ENCODE peak calls at places on chromosomes 12 and 14, in five cellular contexts. M is endothelial cell of umbilical vein, K is IMR-90, W is fibroblast of lung, Q is hepatocyte. B is an unnamed sample. For H3K9me3, the result is how much of the 10 kb centered on the place peaks cover.

GRCh38 chr12:124126950-124127349 is 153.9 kb downstream of the ZNF664 start:
- DNase-seq in Q (no peak), K (no peak), M (no peak), W (peak), B (no peak)

GRCh38 chr12:131332224-131332623 is 378.5 kb downstream of the ADGRD1 start:
- DNase-seq in Q (no peak), W (no peak), K (no peak), M (no peak), B (no peak)

GRCh38 chr12:49702676-49703228 is 4.5 kb downstream of the FMNL3 start:
- DNase-seq in W (peak), K (no peak), Q (no peak), M (no peak), B (no peak)

GRCh38 chr12:112116232-112117060 is 7.9 kb upstream of the NAA25 start:
- DNase-seq in Q (peak), W (peak), M (peak), K (peak), B (peak)

GRCh38 chr14:84080961-84081360 is 1449.0 kb upstream of the FLRT2 start:
- DNase-seq in Q (no peak), K (peak), M (peak), W (no peak), B (no peak)

GRCh38 chr12:125208942-125209341 is 143.7 kb downstream of the AACS start:
- DNase-seq in M (no peak), K (no peak), Q (no peak), W (no peak), B (no peak)

GRCh38 chr12:52215587-52216031 is 17.4 kb upstream of the KRT7 start:
- DNase-seq in Q (peak), W (peak), K (peak), M (peak), B (no peak)

GRCh38 chr12:14314801-14315200 is 50.7 kb upstream of the ATF7IP start:
- DNase-seq in Q (no peak), K (no peak), M (no peak), W (no peak), B (peak)

GRCh38 chr14:23559010-23559920 is 3.2 kb downstream of the THTPA start:
- DNase-seq in M (peak), Q (peak), W (peak), K (peak), B (peak)

GRCh38 chr12:62957233-62957953 is 22.4 kb upstream of the PPM1H start:
- DNase-seq in M (no peak), W (no peak), Q (no peak), K (no peak), B (no peak)

GRCh38 chr12:52006726-52007157 is at the start of gene TAMALIN:
- DNase-seq in M (peak), W (peak), K (peak), Q (peak), B (no peak)

GRCh38 chr12:19491863-19492262 is 52.6 kb downstream of the AEBP2 start:
- DNase-seq in M (no peak), Q (no peak), W (no peak), K (no peak), B (no peak)

GRCh38 chr14:54589076-54589475 is 22.1 kb downstream of the SAMD4A start:
- DNase-seq in K (peak), W (peak), M (no peak), Q (no peak), B (no peak)

GRCh38 chr14:75204106-75204505 is 27.7 kb upstream of the TMED10 start:
- DNase-seq in Q (peak), M (no peak), K (no peak), W (peak), B (no peak)

GRCh38 chr12:33555128-33555527 is 115.5 kb upstream of the SYT10 start:
- DNase-seq in Q (no peak), M (no peak), K (no peak), W (no peak), B (no peak)

GRCh38 chr14:70045296-70045695 is 143.5 kb downstream of the SLC8A3 start:
- DNase-seq in W (no peak), K (no peak), M (no peak), Q (no peak), B (no peak)

GRCh38 chr14:103001651-103002396 is 55.5 kb downstream of the CDC42BPB start:
- DNase-seq in Q (no peak), W (no peak), M (no peak), K (no peak), B (peak)

GRCh38 chr14:44962573-44963528 is 861 bp downstream of the TOGARAM1 start:
- DNase-seq in M (peak), K (peak), Q (peak), W (peak), B (peak)

GRCh38 chr14:72826039-72826438 is 67.9 kb downstream of the DPF3 start:
- DNase-seq in K (no peak), W (no peak), M (no peak), Q (no peak), B (no peak)

GRCh38 chr12:96658075-96658474 is 168.7 kb downstream of the CFAP54 start:
- DNase-seq in Q (no peak), M (no peak), K (no peak), W (no peak), B (no peak)

GRCh38 chr12:118439068-118439467 is 62.7 kb downstream of the SUDS3 start:
- DNase-seq in M (no peak), W (no peak), K (no peak), Q (no peak), B (no peak)

GRCh38 chr14:58673722-58674121 is 36.0 kb downstream of the DACT1 start:
- DNase-seq in M (no peak), K (no peak), W (no peak), Q (no peak), B (no peak)

GRCh38 chr12:79127268-79127895 is 262.8 kb downstream of the SYT1 start:
- DNase-seq in W (peak), Q (peak), M (peak), K (peak), B (no peak)

GRCh38 chr14:95098984-95099599 is 58.2 kb downstream of the DICER1 start:
- DNase-seq in W (peak), K (peak), M (peak), Q (peak), B (peak)

GRCh38 chr12:89730060-89730459 is 21.4 kb upstream of the ATP2B1 start:
- DNase-seq in M (no peak), Q (no peak), W (no peak), K (no peak), B (no peak)

GRCh38 chr12:9509464-9510166 is 98.1 kb downstream of the KLRB1 start:
- DNase-seq in W (no peak), M (no peak), Q (no peak), K (peak), B (no peak)

GRCh38 chr12:52139579-52140062 is 52.2 kb downstream of the KRT80 start:
- DNase-seq in K (peak), Q (peak), W (no peak), M (no peak), B (peak)

GRCh38 chr12:22527999-22528398 is 16.3 kb downstream of the C2CD5 start:
- DNase-seq in M (peak), W (peak), K (peak), Q (no peak), B (no peak)

GRCh38 chr12:124395986-124396385 is 101.1 kb downstream of the RFLNA start:
- DNase-seq in Q (no peak), M (no peak), K (no peak), W (no peak), B (no peak)

GRCh38 chr12:89210277-89210676 is 142.0 kb downstream of the DUSP6 start:
- DNase-seq in Q (no peak), K (no peak), W (no peak), M (no peak), B (no peak)

GRCh38 chr12:102050660-102051430 is 10.9 kb downstream of the WASHC3 start:
- DNase-seq in W (no peak), Q (no peak), K (no peak), M (no peak), B (no peak)

GRCh38 chr14:95396221-95396620 is 76.5 kb upstream of the CLMN start:
- DNase-seq in Q (no peak), K (no peak), M (no peak), W (no peak), B (peak)

GRCh38 chr12:49905718-49906314 is 2.1 kb upstream of the FAIM2 start:
- DNase-seq in K (no peak), W (no peak), M (no peak), Q (no peak), B (no peak)

GRCh38 chr12:7373226-7373625 is 69.4 kb downstream of the ACSM4 start:
- DNase-seq in K (no peak), M (no peak), Q (no peak), W (no peak), B (no peak)

GRCh38 chr14:96212140-96212539 is 7.5 kb downstream of the BDKRB2 start:
- DNase-seq in Q (no peak), K (peak), M (no peak), W (no peak), B (no peak)

GRCh38 chr14:104317500-104317805 is 179.1 kb downstream of the KIF26A start:
- DNase-seq in M (no peak), W (no peak), K (no peak), Q (no peak), B (no peak)

GRCh38 chr12:56991319-56991906 is 14.9 kb downstream of the ZBTB39 start:
- DNase-seq in K (no peak), M (peak), Q (no peak), W (no peak), B (no peak)

GRCh38 chr12:80314741-80315140 is 129.3 kb upstream of the PTPRQ start:
- DNase-seq in Q (no peak), W (peak), K (no peak), M (no peak), B (no peak)

DNA sequence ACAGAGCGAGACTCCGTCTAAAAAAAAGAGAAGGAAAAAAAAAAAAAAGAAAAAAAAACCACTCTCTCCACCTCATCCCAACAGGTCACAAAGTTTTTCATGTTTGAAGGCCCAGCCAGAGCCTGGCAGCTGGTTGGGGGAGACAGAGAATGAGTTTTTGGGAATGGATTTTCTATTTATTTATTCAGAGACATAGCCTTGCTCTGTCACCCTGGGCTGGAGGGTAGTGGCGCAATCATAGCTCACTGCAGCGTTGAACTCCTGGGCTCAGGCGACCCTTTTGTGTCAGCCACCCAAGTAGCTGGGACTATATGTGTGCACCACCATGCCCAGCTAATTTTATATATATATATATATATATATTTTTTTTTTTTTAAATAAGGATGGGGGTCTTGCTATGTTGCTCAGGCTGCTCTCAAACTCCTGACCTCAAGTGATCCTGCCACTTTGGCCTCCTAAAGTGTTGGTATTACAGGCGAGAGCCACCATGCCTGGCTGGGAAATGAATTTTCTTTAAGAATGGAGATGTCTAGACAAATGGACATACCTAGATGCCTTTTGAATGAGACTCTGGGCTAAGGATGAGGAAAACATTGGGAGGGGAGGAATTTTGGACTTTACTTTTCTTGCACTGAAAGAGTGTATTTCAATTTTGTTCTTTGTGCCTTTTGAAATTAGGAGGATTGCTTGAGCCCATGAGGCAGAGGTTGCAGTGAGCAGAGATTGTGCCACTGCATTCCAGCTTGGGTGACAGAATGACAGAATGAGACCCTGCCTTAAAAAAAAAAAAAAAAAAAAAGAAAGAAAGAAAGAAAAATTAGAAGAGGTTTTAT is 16.9 kb upstream of the PPP1R1A start:
- DNase-seq in W (no peak), Q (no peak), M (no peak), K (no peak), B (no peak)
- H3K27ac ChIP-seq in W (no peak), Q (no peak), M (no peak), K (no peak), B (no peak)

GRCh38 chr14:79967001-79967400 is 244.3 kb downstream of the DIO2 start:
- DNase-seq in M (no peak), W (peak), Q (no peak), K (peak), B (no peak)

GRCh38 chr14:79971330-79971729 is 240.0 kb downstream of the DIO2 start:
- DNase-seq in K (peak), W (peak), Q (peak), M (no peak), B (no peak)

GRCh38 chr14:79972230-79972629 is 239.1 kb downstream of the DIO2 start:
- DNase-seq in K (peak), W (peak), M (no peak), Q (no peak), B (no peak)

GRCh38 chr14:79965896-79966295 is 245.4 kb downstream of the DIO2 start:
- DNase-seq in W (peak), K (peak), M (no peak), Q (no peak), B (no peak)

GRCh38 chr14:79967453-79967852 is 243.9 kb downstream of the DIO2 start:
- DNase-seq in K (peak), W (peak), Q (no peak), M (no peak), B (no peak)
- H3K9me3 ChIP-seq in K (under half), W (under half), Q (under half), M (under half), B (under half)

DNA sequence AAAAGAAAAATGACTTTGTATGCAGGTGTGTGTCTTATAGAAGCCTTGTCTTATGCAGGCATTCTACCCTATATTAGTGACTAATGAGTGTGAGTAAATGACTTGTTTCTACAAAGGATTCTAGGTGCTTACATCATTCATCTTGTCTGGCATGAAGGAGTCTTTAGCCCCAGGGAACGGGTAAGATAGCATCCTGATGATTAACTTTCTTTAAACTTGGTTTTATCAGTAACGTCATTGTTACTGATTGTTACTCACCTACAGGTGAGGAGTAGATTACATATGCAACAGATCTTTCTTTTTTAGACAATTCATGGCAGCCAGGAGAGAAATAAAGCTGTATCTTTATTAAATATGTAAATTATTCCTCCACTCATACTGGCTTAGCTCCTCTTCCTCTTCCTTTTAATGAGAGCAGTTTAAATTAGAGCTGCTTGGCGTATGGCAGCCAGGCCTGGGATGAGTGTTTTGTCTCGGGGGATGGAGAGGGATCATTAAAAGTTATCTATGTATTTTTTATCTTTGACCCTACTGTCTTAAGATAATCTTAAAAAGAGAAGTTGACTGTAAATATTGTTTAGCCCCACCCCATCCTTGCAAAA is 57.2 kb upstream of the ATP2A2 start:
- DNase-seq in Q (no peak), K (peak), W (peak), M (no peak), B (no peak)
- H3K4me2 ChIP-seq in Q (no peak), K (peak), W (peak), M (no peak), B (peak)

GRCh38 chr14:88793259-88793625 is 489 bp upstream of the EML5 start:
- DNase-seq in W (no peak), M (no peak), K (no peak), Q (no peak), B (no peak)
- H3K27ac ChIP-seq in W (no peak), M (no peak), K (peak), Q (no peak), B (no peak)

GRCh38 chr12:48182659-48183058 is 785 bp upstream of the CCDC184 start:
- DNase-seq in Q (no peak), W (no peak), K (no peak), M (no peak), B (no peak)

GRCh38 chr12:48177985-48178384 is 5.5 kb upstream of the CCDC184 start:
- DNase-seq in M (no peak), Q (no peak), W (no peak), K (no peak), B (no peak)

GRCh38 chr12:48183091-48183875 is at the start of gene CCDC184:
- DNase-seq in M (peak), K (peak), Q (peak), W (peak), B (peak)

GRCh38 chr12:48180857-48181495 is 2.5 kb upstream of the CCDC184 start:
- DNase-seq in W (no peak), Q (no peak), K (no peak), M (no peak), B (no peak)

DNA sequence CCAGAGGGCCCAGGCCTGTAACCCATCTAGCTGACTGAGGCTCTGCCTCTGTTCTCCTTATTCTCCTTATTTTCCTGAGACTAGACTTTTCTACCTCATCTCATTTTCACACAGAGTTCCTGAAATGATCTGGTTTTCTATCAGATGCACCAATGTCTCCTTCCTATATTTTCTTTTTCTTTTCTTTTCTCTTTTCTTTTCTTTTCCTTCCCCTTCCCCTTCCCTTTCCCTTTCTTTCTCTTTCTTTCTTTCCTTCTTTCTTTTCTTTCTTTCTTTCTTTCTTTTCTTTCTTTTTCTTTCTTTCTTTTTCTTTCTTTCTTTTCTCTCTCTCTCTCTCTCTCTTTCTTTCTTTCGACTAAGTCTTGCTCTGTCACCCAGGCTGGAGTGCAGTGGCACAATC is 3.0 kb upstream of the CCDC184 start:
- DNase-seq in Q (no peak), W (no peak), K (no peak), M (no peak), B (no peak)
- H3K9me3 ChIP-seq in Q (under half), W (under half), K (under half), M (under half), B (under half)

DNA sequence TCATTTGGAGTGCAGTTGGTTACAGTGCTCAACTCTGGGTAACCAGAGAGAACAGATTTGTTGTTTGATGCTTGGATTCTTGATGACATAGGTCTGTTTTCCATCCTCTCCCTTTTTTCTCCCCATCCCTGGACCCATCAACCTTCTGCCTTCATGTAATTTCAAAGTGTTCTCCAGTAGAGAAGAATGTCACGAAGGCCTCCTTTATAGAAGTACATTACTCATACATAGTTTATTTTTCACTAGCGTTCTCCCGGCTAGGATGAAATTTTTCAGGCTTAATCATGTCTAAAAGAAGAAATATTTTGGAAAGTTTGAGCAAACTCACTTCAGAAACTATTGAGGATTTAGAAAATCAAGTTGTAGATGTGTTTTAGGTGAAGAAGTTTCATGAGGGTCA is 20.9 kb upstream of the APPL2 start:
- DNase-seq in K (peak), Q (no peak), W (peak), M (no peak), B (no peak)
- H3K4me2 ChIP-seq in K (peak), Q (no peak), W (peak), M (no peak), B (no peak)

B was measured in Karpas-422.